ENCODE peak calls at places on chromosomes 4 and X, in eight cellular contexts. C is fibroblast of lung; X is SK-N-SH; R is hepatocyte; N is dorsolateral prefrontal cortex; O is CD8-positive, alpha-beta T cell; I is A673; J is neural progenitor cell. V is an unnamed sample.

GRCh38 chrX:790031-790430 is 159.4 kb downstream of the SHOX start:
- DNase-seq in I (no peak), X (no peak), C (no peak), N (no peak), J (peak; percentile 42), R (no peak), O (no peak), V (no peak)

GRCh38 chr4:120916937-120917336 is 5.6 kb downstream of the PRDM5 start:
- DNase-seq in R (no peak), O (no peak), J (peak; percentile 29), C (no peak), N (no peak), X (no peak), I (no peak), V (no peak)

GRCh38 chrX:19194285-19195242 is 72.3 kb upstream of the ADGRG2 start:
- DNase-seq in C (no peak), R (no peak), N (no peak), X (no peak), O (no peak), J (no peak), I (no peak), V (no peak)

GRCh38 chr4:3469386-3470243 is 6.5 kb downstream of the DOK7 start:
- DNase-seq in I (no peak), R (no peak), O (no peak), J (peak; percentile 1), N (no peak), C (no peak), X (no peak), V (peak; percentile 43)

GRCh38 chr4:129094347-129094746 is 1.0 kb upstream of the SCLT1 start:
- DNase-seq in J (no peak), R (no peak), I (no peak), X (no peak), N (no peak), O (no peak), C (no peak), V (no peak)

GRCh38 chr4:141406237-141406636 is 185.5 kb downstream of the ZNF330 start:
- DNase-seq in O (no peak), C (no peak), I (no peak), N (no peak), R (no peak), X (no peak), J (no peak), V (no peak)

GRCh38 chr4:174873931-174874330 is 44.2 kb upstream of the ADAM29 start:
- DNase-seq in I (peak; percentile 11), R (no peak), O (no peak), X (peak; percentile 28), C (no peak), J (peak; percentile 41), N (no peak), V (no peak)

GRCh38 chr4:151519728-151520415 is 110.9 kb downstream of the FHIP1A start:
- DNase-seq in I (no peak), N (no peak), J (no peak), C (no peak), X (peak; percentile 32), R (no peak), O (no peak), V (no peak)

GRCh38 chr4:110801591-110801990 is 178.7 kb upstream of the PITX2 start:
- DNase-seq in R (no peak), C (no peak), N (no peak), O (no peak), X (no peak), J (no peak), I (no peak), V (no peak)

GRCh38 chr4:93776386-93777080 is 52.0 kb upstream of the ATOH1 start:
- DNase-seq in N (no peak), O (no peak), X (no peak), J (no peak), R (no peak), I (peak; percentile 1), C (peak; percentile 49), V (no peak)

GRCh38 chr4:170420255-170420693 is 330.5 kb upstream of the AADAT start:
- DNase-seq in J (no peak), R (peak; percentile 25), C (peak; percentile 23), I (no peak), N (no peak), X (no peak), O (no peak), V (no peak)

GRCh38 chrX:94435799-94436198 is 761.8 kb downstream of the FAM133A start:
- DNase-seq in C (no peak), O (no peak), X (no peak), N (no peak), I (no peak), J (no peak), R (no peak), V (no peak)

GRCh38 chrX:136115124-136115908 is 32.0 kb upstream of the FHL1 start:
- DNase-seq in I (no peak), X (no peak), R (no peak), O (no peak), C (peak; percentile 29), N (no peak), J (no peak), V (no peak)

GRCh38 chrX:129193357-129193756 is 329.9 kb downstream of the SMARCA1 start:
- DNase-seq in R (peak; percentile 6), J (no peak), O (no peak), C (no peak), X (no peak), I (no peak), N (no peak), V (peak; percentile 29)

GRCh38 chr4:24645765-24646550 is 61.6 kb upstream of the DHX15 start:
- DNase-seq in R (no peak), C (no peak), X (no peak), I (no peak), O (no peak), J (no peak), N (no peak), V (no peak)

GRCh38 chr4:41262198-41262597 is 5.5 kb downstream of the UCHL1 start:
- DNase-seq in C (no peak), N (no peak), I (no peak), R (no peak), J (no peak), O (no peak), X (no peak), V (no peak)

DNA sequence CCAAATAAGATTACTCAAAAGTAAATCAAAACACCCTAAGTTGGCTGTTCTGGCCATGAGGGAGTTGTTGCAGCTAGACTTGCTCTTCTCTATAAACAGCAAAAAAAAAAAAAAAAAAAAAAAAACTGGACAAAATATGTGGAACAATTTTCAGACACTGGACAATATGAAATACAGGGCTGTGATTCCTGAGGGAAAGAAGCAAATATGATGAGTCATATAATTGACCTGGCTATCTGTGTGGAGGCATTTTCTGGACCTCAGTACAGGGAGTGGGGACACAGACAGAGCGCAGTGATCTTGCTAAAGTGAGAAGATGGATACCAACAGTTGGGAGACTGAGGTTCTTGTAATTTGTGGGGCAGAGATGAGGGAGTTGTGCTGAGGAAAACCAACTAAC is 192.0 kb upstream of the HAND2 start:
- DNase-seq in O (no peak), I (no peak), J (no peak), N (no peak), X (no peak), R (no peak), C (no peak), V (no peak)
- H3K4me3 ChIP-seq in O (no peak overlapping the region), I (no peak overlapping the region), J (no peak overlapping the region), N (no peak overlapping the region), X (no peak overlapping the region), R (no peak overlapping the region), C (no peak overlapping the region), V (no peak overlapping the region)

DNA sequence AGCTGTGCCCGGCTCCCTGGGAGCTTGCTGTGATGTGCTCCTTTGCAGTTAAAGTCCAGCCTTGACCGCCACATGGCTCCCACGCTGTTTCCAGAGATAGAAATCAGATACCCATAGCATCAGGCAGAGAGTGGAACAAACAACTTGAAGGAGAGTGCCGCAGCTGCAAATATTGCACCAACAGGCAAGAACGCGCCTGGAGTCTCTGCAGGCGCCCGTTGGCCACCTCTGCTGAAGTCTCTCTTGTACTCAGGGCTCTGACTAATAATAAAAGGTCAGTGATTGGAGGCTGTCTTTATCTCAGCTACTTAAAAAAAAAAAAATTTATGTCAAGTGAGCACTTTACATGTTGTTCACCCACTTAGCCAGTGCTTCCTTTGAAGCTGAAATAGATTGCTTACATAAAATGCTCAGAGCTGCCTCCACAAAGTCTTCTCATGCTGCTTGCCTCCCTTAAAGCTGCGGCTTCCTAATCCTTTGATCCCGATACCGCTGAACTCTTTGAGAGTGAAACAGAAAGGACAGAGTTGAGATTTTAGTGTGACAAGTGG is 30.9 kb upstream of the TENM3 start:
- DNase-seq in C (peak; percentile 70), J (peak; percentile 69), R (peak; percentile 72), X (peak; percentile 77), O (no peak), N (no peak), I (no peak), V (no peak)
- H3K4me3 ChIP-seq in C (no peak overlapping the region), J (no peak overlapping the region), R (no peak overlapping the region), X (no peak overlapping the region), O (no peak overlapping the region), N (no peak overlapping the region), I (no peak overlapping the region), V (no peak overlapping the region)

GRCh38 chr4:64533637-64534036 is 124.4 kb upstream of the TECRL start:
- DNase-seq in I (no peak), R (no peak), O (no peak), X (no peak), J (no peak), N (no peak), C (no peak), V (no peak)

GRCh38 chr4:64538219-64538618 is 129.0 kb upstream of the TECRL start:
- DNase-seq in J (peak; percentile 6), R (no peak), X (no peak), N (no peak), C (no peak), O (no peak), I (peak; percentile 4), V (no peak)

DNA sequence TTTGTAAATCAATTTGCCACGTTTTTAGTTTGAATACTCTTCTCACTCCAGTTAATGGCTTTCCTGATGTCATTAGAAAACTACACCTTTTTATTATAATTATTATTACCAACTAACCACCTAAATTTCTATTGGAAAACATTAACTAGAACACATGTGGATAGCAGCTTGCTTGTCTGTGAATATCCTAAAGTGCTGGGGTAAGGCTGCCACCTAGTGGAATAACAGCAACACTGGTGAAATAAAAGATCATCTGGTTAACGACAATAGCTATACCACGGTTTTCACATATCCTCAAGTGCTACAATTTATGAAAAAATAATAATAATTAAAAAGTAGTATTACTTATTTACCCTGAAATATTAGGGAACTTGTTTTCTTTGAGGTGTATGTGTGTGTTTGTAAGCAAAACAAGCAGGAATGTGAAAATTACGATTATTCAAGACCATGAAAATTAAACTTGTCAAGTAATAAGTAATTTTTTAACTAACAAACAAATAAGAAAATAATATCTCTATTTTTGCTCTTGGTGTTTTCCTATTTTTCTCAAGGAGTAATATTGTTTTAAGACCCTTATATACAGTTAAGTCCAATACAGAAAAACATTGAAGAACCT is 130.1 kb upstream of the TECRL start:
- DNase-seq in N (no peak), C (peak; percentile 51), O (no peak), J (peak; percentile 68), I (peak; percentile 43), X (peak; percentile 50), R (peak; percentile 76), V (no peak)
- H3K4me3 ChIP-seq in N (no peak overlapping the region), C (no peak overlapping the region), O (no peak overlapping the region), J (no peak overlapping the region), I (no peak overlapping the region), X (no peak overlapping the region), R (no peak overlapping the region), V (no peak overlapping the region)

DNA sequence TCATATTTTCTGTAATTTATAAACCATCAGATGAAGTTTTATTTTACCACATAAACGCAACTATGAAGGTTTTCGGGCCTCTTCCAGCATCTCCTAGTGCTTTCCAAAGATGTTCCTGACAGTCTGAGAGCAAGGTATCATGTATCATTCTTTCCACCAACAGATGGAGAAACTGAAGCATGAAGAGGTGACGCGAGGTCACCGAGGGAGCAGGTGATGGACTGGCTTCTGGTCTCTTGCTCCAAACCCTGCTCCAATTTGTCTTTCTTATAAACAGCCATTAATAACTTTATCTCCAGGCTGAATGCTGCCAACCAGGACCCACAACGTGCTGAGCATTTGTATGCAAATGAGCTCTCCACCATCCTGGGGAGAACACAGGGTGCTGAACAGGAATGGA is 86.3 kb upstream of the MAML3 start:
- DNase-seq in N (no peak), X (no peak), J (no peak), C (no peak), I (no peak), R (no peak), O (no peak), V (no peak)
- H3K4me3 ChIP-seq in N (no peak overlapping the region), X (no peak overlapping the region), J (no peak overlapping the region), C (no peak overlapping the region), I (no peak overlapping the region), R (no peak overlapping the region), O (no peak overlapping the region), V (no peak overlapping the region)